ENCODE peak calls at places on chromosomes 16 and 17, in six cellular contexts. M is stimulated activated CD8-positive, alpha-beta memory T cell treated with anti-CD3 and anti-CD28 coated beads, Interleukin-4, amount 100 ng/mL, for 1 hour; X is stimulated activated CD4-positive, alpha-beta T cell treated with anti-CD3 and anti-CD28 coated beads, Interleukin-1b, Interleukin-23, amount 100 ng/mL, for 1 hour; B is Caki2; F is activated CD4-positive, alpha-beta T cell treated with anti-CD3 and anti-CD28 coated beads, Interleukin-2, amount 50 U/mL, for 1 hour; Y is kidney epithelial cell. N is an unnamed sample.

GRCh38 chr17:8502100-8502499 is 66.4 kb downstream of the NDEL1 start:
- DNase-seq in M (no peak), Y (no peak), F (no peak), X (no peak), B (no peak), N (no peak)

GRCh38 chr17:42097691-42098661 is at the start of gene ZNF385C:
- DNase-seq in B (no peak), F (peak), M (peak), Y (no peak), X (peak), N (no peak)

GRCh38 chr17:45841883-45842525 is 2.7 kb upstream of the SPPL2C start:
- DNase-seq in F (no peak), X (no peak), Y (no peak), M (no peak), B (no peak), N (no peak)

GRCh38 chr16:57536306-57537193 is at the start of gene CCDC102A:
- DNase-seq in F (no peak), B (peak), Y (no peak), M (no peak), X (no peak), N (peak)

GRCh38 chr17:4163951-4164350 is 21.0 kb downstream of the CYB5D2 start:
- DNase-seq in M (no peak), F (no peak), X (no peak), B (no peak), Y (no peak), N (no peak)

GRCh38 chr16:695355-696089 is 5.3 kb upstream of the WDR24 start:
- DNase-seq in M (no peak), X (peak), B (peak), Y (no peak), F (peak), N (peak)

GRCh38 chr16:53022374-53022773 is 30.3 kb downstream of the CHD9NB start:
- DNase-seq in B (peak), M (no peak), X (no peak), F (no peak), Y (no peak), N (no peak)

GRCh38 chr16:31008154-31008950 is 2.1 kb downstream of the STX1B start:
- DNase-seq in M (no peak), B (no peak), X (no peak), F (no peak), Y (no peak), N (no peak)